ENCODE peak calls at places on chromosomes 7 and 10, in five cellular contexts. One of them, this sample, is unnamed.

GRCh38 chr7:133560900-133561299 is 308.0 kb downstream of the EXOC4 start:
- DNase-seq in sciatic nerve: no peak
- DNase-seq in foreskin fibroblast: no peak
- DNase-seq in GM18507: no peak
- DNase-seq in H7: no peak
- DNase-seq in this sample: no peak

GRCh38 chr10:37860494-37861190 is 3.2 kb upstream of the ZNF248 start:
- DNase-seq in H7: no peak
- DNase-seq in GM18507: no peak
- DNase-seq in foreskin fibroblast: peak; percentile 75
- DNase-seq in sciatic nerve: no peak
- DNase-seq in this sample: peak; percentile 31

GRCh38 chr10:48460148-48460545 is 144.7 kb downstream of the ARHGAP22 start:
- DNase-seq in H7: no peak
- DNase-seq in foreskin fibroblast: no peak
- DNase-seq in sciatic nerve: no peak
- DNase-seq in GM18507: no peak
- DNase-seq in this sample: no peak

GRCh38 chr10:131790021-131790420 is 110.8 kb upstream of the PPP2R2D start:
- DNase-seq in foreskin fibroblast: no peak
- DNase-seq in sciatic nerve: no peak
- DNase-seq in H7: no peak
- DNase-seq in GM18507: no peak
- DNase-seq in this sample: no peak

GRCh38 chr10:73159038-73159648 is 8.7 kb downstream of the ECD start:
- DNase-seq in foreskin fibroblast: peak; percentile 73
- DNase-seq in sciatic nerve: peak; percentile 72
- DNase-seq in GM18507: peak; percentile 23
- DNase-seq in H7: peak; percentile 43
- DNase-seq in this sample: no peak

GRCh38 chr10:119896061-119896655 is 3.6 kb downstream of the SEC23IP start:
- DNase-seq in foreskin fibroblast: peak; percentile 87
- DNase-seq in sciatic nerve: no peak
- DNase-seq in GM18507: no peak
- DNase-seq in H7: no peak
- DNase-seq in this sample: no peak

GRCh38 chr10:72011468-72011867 is 47.3 kb downstream of the CHST3 start:
- DNase-seq in GM18507: no peak
- DNase-seq in sciatic nerve: no peak
- DNase-seq in foreskin fibroblast: no peak
- DNase-seq in H7: no peak
- DNase-seq in this sample: no peak

GRCh38 chr10:46273506-46274477 is 13.0 kb upstream of the ANTXRL start:
- DNase-seq in H7: no peak
- DNase-seq in foreskin fibroblast: no peak
- DNase-seq in sciatic nerve: no peak
- DNase-seq in GM18507: no peak
- DNase-seq in this sample: no peak

GRCh38 chr7:1910827-1911226 is 240.8 kb downstream of the ELFN1 start:
- DNase-seq in GM18507: no peak
- DNase-seq in foreskin fibroblast: no peak
- DNase-seq in H7: no peak
- DNase-seq in sciatic nerve: no peak
- DNase-seq in this sample: no peak

GRCh38 chr10:97539523-97540200 is 32.9 kb upstream of the ANKRD2 start:
- DNase-seq in GM18507: no peak
- DNase-seq in foreskin fibroblast: peak; percentile 94
- DNase-seq in H7: peak; percentile 84
- DNase-seq in sciatic nerve: no peak
- DNase-seq in this sample: no peak

GRCh38 chr7:93968911-93969620 is 35.1 kb downstream of the BET1 start:
- DNase-seq in H7: no peak
- DNase-seq in GM18507: no peak
- DNase-seq in foreskin fibroblast: peak; percentile 34
- DNase-seq in sciatic nerve: no peak
- DNase-seq in this sample: no peak

GRCh38 chr10:23344251-23344841 is at the start of gene C10orf67:
- DNase-seq in H7: peak; percentile 87
- DNase-seq in foreskin fibroblast: peak; percentile 64
- DNase-seq in GM18507: no peak
- DNase-seq in sciatic nerve: peak; percentile 72
- DNase-seq in this sample: no peak

GRCh38 chr7:69185170-69185569 is 413.1 kb upstream of the AUTS2 start:
- DNase-seq in sciatic nerve: no peak
- DNase-seq in GM18507: no peak
- DNase-seq in foreskin fibroblast: no peak
- DNase-seq in H7: no peak
- DNase-seq in this sample: no peak

GRCh38 chr7:125279956-125280355 is 350.3 kb upstream of the POT1 start:
- DNase-seq in foreskin fibroblast: no peak
- DNase-seq in sciatic nerve: no peak
- DNase-seq in H7: no peak
- DNase-seq in GM18507: no peak
- DNase-seq in this sample: no peak

GRCh38 chr7:136183981-136184380 is 206.8 kb upstream of the MTPN start:
- DNase-seq in foreskin fibroblast: no peak
- DNase-seq in H7: peak; percentile 23
- DNase-seq in GM18507: no peak
- DNase-seq in sciatic nerve: no peak
- DNase-seq in this sample: no peak

GRCh38 chr7:106111671-106112117 is 418 bp downstream of the SYPL1 start:
- DNase-seq in foreskin fibroblast: peak; percentile 89
- DNase-seq in sciatic nerve: peak; percentile 75
- DNase-seq in H7: peak; percentile 84
- DNase-seq in GM18507: no peak
- DNase-seq in this sample: no peak

GRCh38 chr10:50232261-50232639 is 19.1 kb downstream of the ASAH2 start:
- DNase-seq in foreskin fibroblast: no peak
- DNase-seq in sciatic nerve: no peak
- DNase-seq in GM18507: no peak
- DNase-seq in H7: no peak
- DNase-seq in this sample: no peak

GRCh38 chr10:10903620-10904019 is 114.1 kb upstream of the CELF2 start:
- DNase-seq in foreskin fibroblast: no peak
- DNase-seq in H7: no peak
- DNase-seq in sciatic nerve: no peak
- DNase-seq in GM18507: no peak
- DNase-seq in this sample: no peak

GRCh38 chr10:43231523-43232078 is 35.3 kb downstream of the RASGEF1A start:
- DNase-seq in sciatic nerve: peak; percentile 51
- DNase-seq in H7: peak; percentile 31
- DNase-seq in foreskin fibroblast: no peak
- DNase-seq in GM18507: no peak
- DNase-seq in this sample: no peak

GRCh38 chr7:94449151-94449725 is 54.5 kb downstream of the COL1A2 start:
- DNase-seq in GM18507: no peak
- DNase-seq in foreskin fibroblast: peak; percentile 57
- DNase-seq in sciatic nerve: no peak
- DNase-seq in H7: peak; percentile 5
- DNase-seq in this sample: no peak

GRCh38 chr10:98920807-98921206 is 314.8 kb downstream of the HPSE2 start:
- DNase-seq in H7: no peak
- DNase-seq in sciatic nerve: no peak
- DNase-seq in foreskin fibroblast: peak; percentile 80
- DNase-seq in GM18507: no peak
- DNase-seq in this sample: no peak

GRCh38 chr7:116776610-116777289 is 85.6 kb upstream of the CAPZA2 start:
- DNase-seq in GM18507: no peak
- DNase-seq in sciatic nerve: no peak
- DNase-seq in H7: no peak
- DNase-seq in foreskin fibroblast: peak; percentile 88
- DNase-seq in this sample: no peak

GRCh38 chr10:35335718-35336083 is 608 bp upstream of the CCNY start:
- DNase-seq in sciatic nerve: no peak
- DNase-seq in H7: no peak
- DNase-seq in foreskin fibroblast: peak; percentile 42
- DNase-seq in GM18507: no peak
- DNase-seq in this sample: no peak

GRCh38 chr7:94391716-94392390 is 2.8 kb upstream of the COL1A2 start:
- DNase-seq in GM18507: no peak
- DNase-seq in foreskin fibroblast: peak; percentile 84
- DNase-seq in H7: peak; percentile 36
- DNase-seq in sciatic nerve: peak; percentile 59
- DNase-seq in this sample: no peak

GRCh38 chr7:20403356-20403755 is 72.7 kb downstream of the ITGB8 start:
- DNase-seq in H7: no peak
- DNase-seq in sciatic nerve: peak; percentile 72
- DNase-seq in GM18507: no peak
- DNase-seq in foreskin fibroblast: peak; percentile 69
- DNase-seq in this sample: no peak

GRCh38 chr7:45363669-45364068 is 206.1 kb downstream of the RAMP3 start:
- DNase-seq in foreskin fibroblast: no peak
- DNase-seq in sciatic nerve: no peak
- DNase-seq in GM18507: no peak
- DNase-seq in H7: no peak
- DNase-seq in this sample: no peak

GRCh38 chr7:12524794-12525386 is 45.6 kb upstream of the SCIN start:
- DNase-seq in foreskin fibroblast: peak; percentile 80
- DNase-seq in GM18507: no peak
- DNase-seq in sciatic nerve: no peak
- DNase-seq in H7: peak; percentile 9
- DNase-seq in this sample: peak; percentile 19

GRCh38 chr7:138015096-138015495 is 13.2 kb upstream of the CREB3L2 start:
- DNase-seq in sciatic nerve: no peak
- DNase-seq in H7: no peak
- DNase-seq in GM18507: no peak
- DNase-seq in foreskin fibroblast: no peak
- DNase-seq in this sample: no peak

GRCh38 chr10:50552771-50553535 is 70.8 kb downstream of the SGMS1 start:
- DNase-seq in GM18507: no peak
- DNase-seq in sciatic nerve: no peak
- DNase-seq in foreskin fibroblast: peak; percentile 55
- DNase-seq in H7: no peak
- DNase-seq in this sample: no peak

GRCh38 chr10:114955984-114956383 is 18.0 kb downstream of the TRUB1 start:
- DNase-seq in GM18507: no peak
- DNase-seq in foreskin fibroblast: no peak
- DNase-seq in sciatic nerve: no peak
- DNase-seq in H7: no peak
- DNase-seq in this sample: no peak

GRCh38 chr7:141355057-141355456 is 196.2 kb upstream of the AGK start:
- DNase-seq in GM18507: no peak
- DNase-seq in foreskin fibroblast: no peak
- DNase-seq in H7: no peak
- DNase-seq in sciatic nerve: no peak
- DNase-seq in this sample: no peak

GRCh38 chr10:116215651-116216050 is 57.4 kb downstream of the GFRA1 start:
- DNase-seq in GM18507: no peak
- DNase-seq in sciatic nerve: no peak
- DNase-seq in foreskin fibroblast: no peak
- DNase-seq in H7: no peak
- DNase-seq in this sample: no peak

This sample was measured in GM12864.